ENCODE peak calls at places on chromosomes 1 and 21, in four cellular contexts. One of them, this sample, is unnamed.

GRCh38 chr21:35275776-35276175 is 226.7 kb upstream of the RUNX1 start:
- DNase-seq in A549: no peak
- DNase-seq in ascending aorta: no peak
- DNase-seq in body of pancreas: no peak
- DNase-seq in this sample: no peak

GRCh38 chr1:33337994-33338494 is 17.1 kb upstream of the A3GALT2 start:
- DNase-seq in A549: no peak
- DNase-seq in ascending aorta: no peak
- DNase-seq in body of pancreas: no peak
- DNase-seq in this sample: no peak

GRCh38 chr1:23577056-23577985 is 18.0 kb upstream of the ID3 start:
- DNase-seq in A549: no peak
- DNase-seq in ascending aorta: peak
- DNase-seq in body of pancreas: no peak
- DNase-seq in this sample: peak

GRCh38 chr1:10514490-10515235 is 39.9 kb downstream of the PEX14 start:
- DNase-seq in A549: peak
- DNase-seq in ascending aorta: no peak
- DNase-seq in body of pancreas: no peak
- DNase-seq in this sample: no peak

GRCh38 chr1:100131623-100132022 is 1.1 kb downstream of the SASS6 start:
- DNase-seq in A549: no peak
- DNase-seq in ascending aorta: no peak
- DNase-seq in body of pancreas: no peak
- DNase-seq in this sample: no peak

GRCh38 chr1:230125633-230126528 is 58.8 kb downstream of the GALNT2 start:
- DNase-seq in A549: no peak
- DNase-seq in ascending aorta: no peak
- DNase-seq in body of pancreas: no peak
- DNase-seq in this sample: no peak

GRCh38 chr1:177983824-177984528 is 14.1 kb upstream of the SEC16B start:
- DNase-seq in A549: no peak
- DNase-seq in ascending aorta: peak
- DNase-seq in body of pancreas: peak
- DNase-seq in this sample: peak

GRCh38 chr1:230306158-230306557 is 120.0 kb downstream of the PGBD5 start:
- DNase-seq in A549: no peak
- DNase-seq in ascending aorta: no peak
- DNase-seq in body of pancreas: no peak
- DNase-seq in this sample: no peak

GRCh38 chr1:44694863-44695478 is 20.5 kb downstream of the ARMH1 start:
- DNase-seq in A549: no peak
- DNase-seq in ascending aorta: no peak
- DNase-seq in body of pancreas: no peak
- DNase-seq in this sample: no peak

GRCh38 chr1:40706626-40707025 is 15.1 kb downstream of the NFYC start:
- DNase-seq in A549: no peak
- DNase-seq in ascending aorta: no peak
- DNase-seq in body of pancreas: no peak
- DNase-seq in this sample: no peak

GRCh38 chr1:221488531-221488930 is 253.4 kb downstream of the DUSP10 start:
- DNase-seq in A549: no peak
- DNase-seq in ascending aorta: no peak
- DNase-seq in body of pancreas: no peak
- DNase-seq in this sample: no peak

GRCh38 chr1:168438626-168439025 is 105.2 kb downstream of the XCL2 start:
- DNase-seq in A549: no peak
- DNase-seq in ascending aorta: no peak
- DNase-seq in body of pancreas: no peak
- DNase-seq in this sample: no peak

GRCh38 chr1:36161656-36162531 is 5.9 kb downstream of the MAP7D1 start:
- DNase-seq in A549: no peak
- DNase-seq in ascending aorta: peak
- DNase-seq in body of pancreas: peak
- DNase-seq in this sample: no peak

GRCh38 chr21:28614816-28615215 is 377.9 kb downstream of the LTN1 start:
- DNase-seq in A549: no peak
- DNase-seq in ascending aorta: no peak
- DNase-seq in body of pancreas: no peak
- DNase-seq in this sample: no peak

GRCh38 chr21:33691945-33692594 is 49.8 kb downstream of the ITSN1 start:
- DNase-seq in A549: no peak
- DNase-seq in ascending aorta: no peak
- DNase-seq in body of pancreas: no peak
- DNase-seq in this sample: no peak

GRCh38 chr1:67399594-67399993 is 30.6 kb downstream of the SERBP1 start:
- DNase-seq in A549: no peak
- DNase-seq in ascending aorta: no peak
- DNase-seq in body of pancreas: no peak
- DNase-seq in this sample: no peak

GRCh38 chr1:170935231-170935630 is at the start of gene MROH9:
- DNase-seq in A549: no peak
- DNase-seq in ascending aorta: no peak
- DNase-seq in body of pancreas: no peak
- DNase-seq in this sample: no peak

GRCh38 chr1:4741876-4742423 is 87.5 kb downstream of the AJAP1 start:
- DNase-seq in A549: no peak
- DNase-seq in ascending aorta: no peak
- DNase-seq in body of pancreas: no peak
- DNase-seq in this sample: no peak

GRCh38 chr1:173122344-173122880 is 71.7 kb upstream of the TNFSF18 start:
- DNase-seq in A549: no peak
- DNase-seq in ascending aorta: no peak
- DNase-seq in body of pancreas: no peak
- DNase-seq in this sample: no peak

GRCh38 chr1:19166066-19166465 is 44.0 kb downstream of the UBR4 start:
- DNase-seq in A549: no peak
- DNase-seq in ascending aorta: no peak
- DNase-seq in body of pancreas: no peak
- DNase-seq in this sample: no peak

GRCh38 chr1:36650200-36651065 is 167.7 kb upstream of the CSF3R start:
- DNase-seq in A549: peak
- DNase-seq in ascending aorta: no peak
- DNase-seq in body of pancreas: peak
- DNase-seq in this sample: peak

GRCh38 chr21:31198575-31198974 is 145.5 kb downstream of the TIAM1 start:
- DNase-seq in A549: peak
- DNase-seq in ascending aorta: no peak
- DNase-seq in body of pancreas: peak
- DNase-seq in this sample: no peak

GRCh38 chr1:93638307-93638847 is 43.3 kb downstream of the BCAR3 start:
- DNase-seq in A549: no peak
- DNase-seq in ascending aorta: no peak
- DNase-seq in body of pancreas: peak
- DNase-seq in this sample: no peak

GRCh38 chr1:229019647-229020281 is 251.1 kb upstream of the RAB4A start:
- DNase-seq in A549: no peak
- DNase-seq in ascending aorta: no peak
- DNase-seq in body of pancreas: peak
- DNase-seq in this sample: no peak

GRCh38 chr1:34129630-34130029 is 35.4 kb downstream of the CSMD2 start:
- DNase-seq in A549: no peak
- DNase-seq in ascending aorta: no peak
- DNase-seq in body of pancreas: no peak
- DNase-seq in this sample: no peak

GRCh38 chr1:93651695-93652094 is 29.9 kb downstream of the BCAR3 start:
- DNase-seq in A549: no peak
- DNase-seq in ascending aorta: no peak
- DNase-seq in body of pancreas: no peak
- DNase-seq in this sample: no peak

DNA sequence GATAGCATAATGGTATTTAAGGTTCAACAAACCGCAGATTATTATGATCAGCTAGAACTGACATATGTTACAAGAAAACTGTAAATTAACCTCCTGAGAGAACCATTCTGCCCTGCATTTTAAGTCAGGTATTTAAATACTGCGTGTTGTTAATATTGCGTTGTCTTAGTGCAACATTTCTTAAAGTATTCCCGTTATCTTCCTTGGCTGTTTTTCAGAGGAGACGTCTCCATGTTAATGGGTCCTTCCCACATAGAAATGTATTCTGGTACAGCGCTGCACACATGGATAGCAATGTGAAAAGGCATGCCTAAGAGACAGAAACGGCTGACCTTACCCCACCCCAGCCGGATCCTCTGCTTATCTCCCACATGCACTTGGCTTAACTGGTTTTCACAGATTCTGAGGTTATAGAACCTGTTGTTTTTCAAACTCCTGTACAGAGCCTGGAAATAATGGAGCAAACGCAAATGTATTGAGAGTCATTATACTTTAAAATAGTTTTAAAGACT is 22.8 kb upstream of the DEGS1 start:
- DNase-seq in A549: no peak
- DNase-seq in ascending aorta: no peak
- DNase-seq in body of pancreas: no peak
- DNase-seq in this sample: no peak
- H3K27ac ChIP-seq in A549: no peak
- H3K27ac ChIP-seq in ascending aorta: no peak
- H3K27ac ChIP-seq in body of pancreas: no peak
- H3K27ac ChIP-seq in this sample: no peak

DNA sequence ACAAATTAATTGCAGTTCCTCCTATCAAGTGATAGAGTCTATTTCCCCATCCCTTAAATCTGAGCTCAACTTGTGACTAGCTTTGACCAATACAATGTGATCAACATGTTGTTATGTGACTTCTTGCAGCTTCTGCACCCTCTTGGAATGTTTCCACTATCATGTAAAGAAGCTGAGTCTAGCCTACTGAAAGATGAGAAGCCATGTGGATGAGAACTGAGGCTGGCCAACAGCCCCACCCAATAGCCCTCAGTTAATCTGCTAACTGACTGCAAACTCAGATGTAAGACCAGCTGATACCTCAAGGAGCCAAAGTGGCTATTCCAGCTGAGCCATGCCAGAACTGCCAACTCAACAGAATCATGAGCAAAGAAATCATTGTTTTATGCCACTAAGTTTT is 44.0 kb downstream of the LYST start:
- DNase-seq in A549: no peak
- DNase-seq in ascending aorta: no peak
- DNase-seq in body of pancreas: no peak
- DNase-seq in this sample: no peak
- TF ChIP-seq CTCF in A549: no peak
- TF ChIP-seq CTCF in ascending aorta: no peak
- TF ChIP-seq CTCF in body of pancreas: no peak
- TF ChIP-seq CTCF in this sample: no peak

DNA sequence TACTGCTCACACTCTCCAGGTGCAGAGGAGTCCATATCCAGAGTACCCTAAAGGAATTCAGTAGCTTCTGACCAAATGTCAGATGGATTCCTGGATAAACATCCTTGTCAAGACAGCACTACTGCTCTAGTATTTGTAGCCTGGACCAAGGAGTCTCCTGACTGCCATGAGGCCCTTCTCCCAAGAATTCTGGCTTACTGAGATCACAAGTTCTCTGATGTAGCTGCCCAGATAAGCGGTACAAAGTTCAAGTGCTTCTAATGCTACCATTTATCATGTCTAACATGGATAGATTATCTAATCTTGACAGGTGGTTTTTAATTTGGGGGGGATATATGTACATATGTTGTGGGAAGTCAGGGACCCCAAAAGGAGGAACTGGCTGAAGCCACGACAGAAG is 196.6 kb upstream of the HMCN1 start:
- DNase-seq in A549: no peak
- DNase-seq in ascending aorta: no peak
- DNase-seq in body of pancreas: no peak
- DNase-seq in this sample: no peak
- H3K27ac ChIP-seq in A549: no peak
- H3K27ac ChIP-seq in ascending aorta: no peak
- H3K27ac ChIP-seq in body of pancreas: no peak
- H3K27ac ChIP-seq in this sample: no peak

GRCh38 chr1:46248122-46248920 is 758 bp downstream of the RAD54L start:
- DNase-seq in A549: peak
- DNase-seq in ascending aorta: no peak
- DNase-seq in body of pancreas: peak
- DNase-seq in this sample: no peak
- TF ChIP-seq CTCF in A549: no peak
- TF ChIP-seq CTCF in ascending aorta: no peak
- TF ChIP-seq CTCF in body of pancreas: no peak
- TF ChIP-seq CTCF in this sample: no peak

GRCh38 chr1:150627821-150628410 is 1.5 kb downstream of the ENSA start:
- DNase-seq in A549: no peak
- DNase-seq in ascending aorta: no peak
- DNase-seq in body of pancreas: no peak
- DNase-seq in this sample: no peak
- H3K27ac ChIP-seq in A549: no peak
- H3K27ac ChIP-seq in ascending aorta: peak
- H3K27ac ChIP-seq in body of pancreas: no peak
- H3K27ac ChIP-seq in this sample: no peak

GRCh38 chr1:152878042-152878441 is at the start of gene SMCP:
- DNase-seq in A549: no peak
- DNase-seq in ascending aorta: no peak
- DNase-seq in body of pancreas: no peak
- DNase-seq in this sample: no peak
- TF ChIP-seq CTCF in A549: no peak
- TF ChIP-seq CTCF in ascending aorta: no peak
- TF ChIP-seq CTCF in body of pancreas: no peak
- TF ChIP-seq CTCF in this sample: no peak